ENCODE peak calls at places on chromosomes 5 and 9, in six cellular contexts. I, X, Z, J, H and D are unnamed samples.
A peak's percentile ranks its signal among the peaks of the same experiment; 100 is the strongest.

GRCh38 chr5:35926389-35927051 is 11.9 kb downstream of the CAPSL start:
- DNase-seq in I (peak; percentile 75), X (peak; percentile 50), Z (peak; percentile 60), J (peak; percentile 81), H (peak; percentile 73), D (peak; percentile 76)

GRCh38 chr5:170120576-170120975 is 14.9 kb downstream of the FOXI1 start:
- DNase-seq in I (no peak), X (peak; percentile 85), Z (peak; percentile 55), J (peak; percentile 11), H (no peak), D (no peak)

GRCh38 chr9:135048046-135048757 is 39.3 kb upstream of the OLFM1 start:
- DNase-seq in I (no peak), X (no peak), Z (no peak), J (no peak), H (no peak), D (peak; percentile 17)

GRCh38 chr5:33726422-33727165 is 165.2 kb downstream of the ADAMTS12 start:
- DNase-seq in I (no peak), X (peak; percentile 55), Z (no peak), J (no peak), H (no peak), D (no peak)

GRCh38 chr5:4924581-4924980 is 215.5 kb upstream of the ADAMTS16 start:
- DNase-seq in I (no peak), X (no peak), Z (no peak), J (no peak), H (no peak), D (no peak)

GRCh38 chr5:53403291-53403690 is 77.1 kb upstream of the FST start:
- DNase-seq in I (no peak), X (peak; percentile 46), Z (no peak), J (no peak), H (no peak), D (no peak)

GRCh38 chr5:128905225-128906110 is 59.8 kb upstream of the SLC27A6 start:
- DNase-seq in I (peak; percentile 47), X (peak; percentile 58), Z (peak; percentile 69), J (no peak), H (peak; percentile 54), D (no peak)

GRCh38 chr9:22240619-22241018 is 206.0 kb upstream of the DMRTA1 start:
- DNase-seq in I (no peak), X (peak; percentile 73), Z (peak; percentile 74), J (no peak), H (no peak), D (no peak)

GRCh38 chr5:31935702-31936347 is 238.3 kb downstream of the GOLPH3 start:
- DNase-seq in I (no peak), X (no peak), Z (no peak), J (no peak), H (no peak), D (no peak)

GRCh38 chr5:4413996-4414395 is 726.1 kb upstream of the ADAMTS16 start:
- DNase-seq in I (no peak), X (no peak), Z (no peak), J (no peak), H (peak; percentile 53), D (no peak)

GRCh38 chr9:132605387-132605786 is 23.0 kb downstream of the BARHL1 start:
- DNase-seq in I (no peak), X (no peak), Z (no peak), J (no peak), H (no peak), D (no peak)

GRCh38 chr9:110996436-110997224 is 41.6 kb downstream of the LPAR1 start:
- DNase-seq in I (no peak), X (peak; percentile 82), Z (peak; percentile 86), J (no peak), H (no peak), D (no peak)

GRCh38 chr5:142918959-142919635 is 148.9 kb downstream of the ARHGAP26 start:
- DNase-seq in I (no peak), X (no peak), Z (no peak), J (no peak), H (no peak), D (no peak)

GRCh38 chr9:2613730-2614271 is 7.8 kb upstream of the VLDLR start:
- DNase-seq in I (no peak), X (no peak), Z (no peak), J (no peak), H (peak; percentile 74), D (peak; percentile 66)

GRCh38 chr5:91255396-91256141 is 127.5 kb downstream of the ARRDC3 start:
- DNase-seq in I (no peak), X (no peak), Z (no peak), J (no peak), H (no peak), D (no peak)

GRCh38 chr5:53335115-53335514 is 145.3 kb upstream of the FST start:
- DNase-seq in I (no peak), X (peak; percentile 34), Z (peak; percentile 22), J (no peak), H (peak; percentile 63), D (peak; percentile 53)

GRCh38 chr5:77360381-77360780 is 131.7 kb downstream of the WDR41 start:
- DNase-seq in I (no peak), X (peak; percentile 10), Z (no peak), J (no peak), H (no peak), D (no peak)

DNA sequence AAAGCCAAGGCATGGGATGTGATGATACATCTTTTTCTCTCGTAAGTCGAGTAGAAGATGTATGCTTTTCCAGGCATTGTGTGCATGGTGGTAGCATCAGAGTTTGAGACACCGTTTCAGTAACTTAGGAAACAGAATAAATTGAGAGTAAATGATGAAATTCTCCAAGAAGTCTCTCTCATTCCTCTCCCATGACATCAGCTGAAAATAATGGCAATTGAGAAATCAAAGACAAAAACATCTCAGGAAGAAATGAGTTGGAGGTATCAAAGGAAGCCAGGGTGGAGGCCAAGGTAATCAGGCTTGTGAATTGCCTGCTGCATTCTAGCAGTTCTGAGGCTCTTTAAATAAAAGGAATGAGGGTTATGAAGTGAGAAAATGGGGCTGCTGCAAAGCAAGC is 53.9 kb downstream of the SGCD start:
- DNase-seq in I (no peak), X (peak; percentile 86), Z (peak; percentile 73), J (no peak), H (peak; percentile 69), D (no peak)
- H3K23ac ChIP-seq in I (no peak overlapping the region), X (peak overlapping the region; percentile 55), Z (no peak overlapping the region), J (no peak overlapping the region), H (no peak overlapping the region), D (no peak overlapping the region)

GRCh38 chr5:55306641-55307382 is 682 bp downstream of the DHX29 start:
- DNase-seq in I (no peak), X (no peak), Z (peak; percentile 18), J (no peak), H (no peak), D (no peak)

GRCh38 chr5:55308254-55308836 is 556 bp downstream of the MTREX start:
- DNase-seq in I (peak; percentile 5), X (peak; percentile 19), Z (peak; percentile 52), J (no peak), H (peak; percentile 44), D (no peak)

GRCh38 chr5:55303238-55303690 is 4.2 kb downstream of the DHX29 start:
- DNase-seq in I (no peak), X (peak; percentile 93), Z (peak; percentile 92), J (no peak), H (no peak), D (no peak)

GRCh38 chr5:55304584-55304983 is 2.9 kb downstream of the DHX29 start:
- DNase-seq in I (no peak), X (no peak), Z (no peak), J (no peak), H (no peak), D (no peak)

GRCh38 chr5:55307383-55308253 is at the start of the genes DHX29 and MTREX:
- DNase-seq in I (peak; percentile 88), X (peak; percentile 91), Z (peak; percentile 96), J (peak; percentile 93), H (peak; percentile 96), D (peak; percentile 91)
- H3K23ac ChIP-seq in I (peak within 1 kb of the TSS; percentile 59), X (peak within 1 kb of the TSS; percentile 88), Z (peak within 1 kb of the TSS; percentile 70), J (no peak within 1 kb of the TSS), H (no peak within 1 kb of the TSS), D (no peak within 1 kb of the TSS)

GRCh38 chr5:117953272-117953671 is 1035.1 kb downstream of the DTWD2 start:
- DNase-seq in I (no peak), X (no peak), Z (no peak), J (no peak), H (no peak), D (no peak)
- H3K23ac ChIP-seq in I (no peak overlapping the region), X (no peak overlapping the region), Z (no peak overlapping the region), J (no peak overlapping the region), H (no peak overlapping the region), D (no peak overlapping the region)

GRCh38 chr5:139806111-139806510 is 10.5 kb downstream of the PSD2 start:
- DNase-seq in I (no peak), X (no peak), Z (no peak), J (no peak), H (no peak), D (no peak)

GRCh38 chr5:139806726-139807646 is 11.4 kb downstream of the PSD2 start:
- DNase-seq in I (no peak), X (no peak), Z (no peak), J (no peak), H (no peak), D (no peak)

GRCh38 chr5:139805545-139805944 is 9.9 kb downstream of the PSD2 start:
- DNase-seq in I (no peak), X (no peak), Z (no peak), J (no peak), H (no peak), D (no peak)

GRCh38 chr5:139803978-139804377 is 8.4 kb downstream of the PSD2 start:
- DNase-seq in I (no peak), X (no peak), Z (no peak), J (no peak), H (no peak), D (no peak)

GRCh38 chr5:139804800-139805397 is 9.3 kb downstream of the PSD2 start:
- DNase-seq in I (no peak), X (no peak), Z (no peak), J (no peak), H (no peak), D (no peak)
- H3K23ac ChIP-seq in I (no peak overlapping the region), X (no peak overlapping the region), Z (no peak overlapping the region), J (no peak overlapping the region), H (no peak overlapping the region), D (peak overlapping the region; percentile 4)

DNA sequence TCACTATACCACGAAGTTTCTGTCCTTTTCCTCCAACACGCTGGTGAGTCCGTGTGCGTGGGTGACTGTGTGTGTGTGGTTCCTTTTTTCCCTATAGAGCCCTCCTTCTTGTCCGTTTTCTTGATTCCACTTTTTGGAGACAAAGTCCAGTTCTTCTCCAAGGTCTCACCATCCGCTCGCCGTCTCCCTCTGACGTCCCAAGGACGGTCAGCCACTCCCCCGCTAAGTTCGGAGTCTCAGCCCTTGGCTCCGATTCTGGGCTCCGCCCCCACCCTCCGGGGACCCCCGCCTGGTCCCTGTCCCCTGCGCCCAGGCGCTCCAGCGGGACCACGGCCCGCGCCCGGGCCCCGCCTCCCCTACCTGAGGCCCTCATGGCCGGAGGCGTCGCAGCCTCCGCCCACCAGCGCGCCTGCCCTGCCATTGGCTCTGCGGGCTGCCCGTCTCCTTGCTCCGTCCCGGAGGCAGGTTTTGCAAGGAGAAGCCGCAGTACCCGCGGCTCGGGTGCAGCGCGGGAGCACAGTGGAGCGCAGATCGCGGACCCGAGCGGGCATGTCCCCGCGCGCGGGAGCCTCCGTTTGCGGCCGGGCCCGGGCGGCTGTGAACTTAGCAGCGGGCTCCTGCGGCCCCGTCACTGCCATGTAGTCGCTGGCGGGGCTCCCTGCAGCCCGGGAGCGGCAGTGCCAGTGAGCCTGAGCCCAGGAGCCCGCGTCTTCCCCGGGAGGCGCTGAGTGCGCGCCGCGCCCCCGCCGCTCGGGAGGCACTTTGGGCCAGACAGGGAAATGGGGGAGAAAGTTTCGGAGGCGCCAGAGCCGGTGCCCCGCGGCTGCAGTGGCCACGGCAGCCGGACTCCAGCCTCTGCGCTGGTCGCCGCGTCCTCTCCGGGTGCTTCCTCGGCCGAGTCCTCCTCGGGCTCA is at the start of gene MAST4:
- DNase-seq in I (peak; percentile 93), X (peak; percentile 67), Z (peak; percentile 84), J (peak; percentile 97), H (peak; percentile 95), D (peak; percentile 97)
- H3K23ac ChIP-seq in I (no peak within 1 kb of the TSS), X (no peak within 1 kb of the TSS), Z (peak within 1 kb of the TSS; percentile 2), J (no peak within 1 kb of the TSS), H (peak within 1 kb of the TSS; percentile 71), D (no peak within 1 kb of the TSS)